ENCODE peak calls at places on chromosomes 4 and X, in six cellular contexts. I is activated CD4-positive, alpha-beta T cell treated with anti-CD3 and anti-CD28 coated beads for 4 hours; G is immature natural killer cell; A is Caki2; Q is DMS153; X is stimulated activated CD8-positive, alpha-beta memory T cell treated with anti-CD3 and anti-CD28 coated beads, Interleukin-15, amount 100 ng/mL, for 4 hours. K is an unnamed sample.

GRCh38 chrX:17375631-17376380 is 806 bp downstream of the NHS start:
- DNase-seq in I (no peak), G (no peak), A (peak), Q (no peak), X (no peak), K (no peak)

GRCh38 chr4:41318839-41319530 is 62.3 kb downstream of the UCHL1 start:
- DNase-seq in I (no peak), G (no peak), A (peak), Q (peak), X (no peak), K (no peak)

GRCh38 chrX:106247162-106247561 is 79.1 kb downstream of the PWWP3B start:
- DNase-seq in I (no peak), G (no peak), A (no peak), Q (no peak), X (no peak), K (no peak)

GRCh38 chr4:119130365-119131065 is 5.1 kb upstream of the MYOZ2 start:
- DNase-seq in I (no peak), G (no peak), A (no peak), Q (peak), X (no peak), K (no peak)

GRCh38 chrX:49214996-49215526 is 15.1 kb upstream of the SYP start:
- DNase-seq in I (no peak), G (no peak), A (no peak), Q (no peak), X (no peak), K (no peak)

GRCh38 chrX:65903750-65904149 is 136.1 kb downstream of the VSIG4 start:
- DNase-seq in I (no peak), G (no peak), A (no peak), Q (no peak), X (no peak), K (no peak)

GRCh38 chr4:140568507-140569306 is at the start of gene UCP1:
- DNase-seq in I (no peak), G (no peak), A (no peak), Q (no peak), X (no peak), K (no peak)

GRCh38 chr4:1337376-1337831 is 9.6 kb upstream of the UVSSA start:
- DNase-seq in I (peak), G (no peak), A (peak), Q (no peak), X (peak), K (peak)

GRCh38 chr4:52014903-52015302 is 5.3 kb downstream of the LRRC66 start:
- DNase-seq in I (no peak), G (no peak), A (no peak), Q (no peak), X (no peak), K (no peak)